ENCODE peak calls at places on chromosomes 3 and 15, in seven cellular contexts. One of them, this sample, is unnamed.

GRCh38 chr15:100722551-100723322 is 120.3 kb downstream of the ASB7 start:
- DNase-seq in adrenal gland: no peak
- DNase-seq in lower leg skin: peak; percentile 3
- DNase-seq in fibroblast of pulmonary artery: no peak
- DNase-seq in fibroblast of villous mesenchyme: no peak
- DNase-seq in DND-41: no peak
- DNase-seq in IMR-90: no peak
- DNase-seq in this sample: peak; percentile 1

GRCh38 chr3:177596822-177597271 is 399.6 kb upstream of the TBL1XR1 start:
- DNase-seq in adrenal gland: no peak
- DNase-seq in lower leg skin: no peak
- DNase-seq in fibroblast of pulmonary artery: no peak
- DNase-seq in fibroblast of villous mesenchyme: no peak
- DNase-seq in DND-41: peak; percentile 15
- DNase-seq in IMR-90: no peak
- DNase-seq in this sample: no peak

GRCh38 chr3:145972851-145973250 is 188.1 kb downstream of the PLOD2 start:
- DNase-seq in adrenal gland: no peak
- DNase-seq in lower leg skin: no peak
- DNase-seq in fibroblast of pulmonary artery: no peak
- DNase-seq in fibroblast of villous mesenchyme: no peak
- DNase-seq in DND-41: no peak
- DNase-seq in IMR-90: no peak
- DNase-seq in this sample: no peak

GRCh38 chr15:22880068-22880980 is 41.9 kb downstream of the NIPA2 start:
- DNase-seq in adrenal gland: no peak
- DNase-seq in lower leg skin: no peak
- DNase-seq in fibroblast of pulmonary artery: no peak
- DNase-seq in fibroblast of villous mesenchyme: no peak
- DNase-seq in DND-41: peak; percentile 36
- DNase-seq in IMR-90: no peak
- DNase-seq in this sample: no peak

GRCh38 chr3:150495563-150496168 is 50.6 kb downstream of the SERP1 start:
- DNase-seq in adrenal gland: peak; percentile 16
- DNase-seq in lower leg skin: no peak
- DNase-seq in fibroblast of pulmonary artery: peak; percentile 77
- DNase-seq in fibroblast of villous mesenchyme: peak; percentile 66
- DNase-seq in DND-41: no peak
- DNase-seq in IMR-90: peak; percentile 60
- DNase-seq in this sample: no peak

GRCh38 chr3:66472313-66473134 is 28.3 kb downstream of the LRIG1 start:
- DNase-seq in adrenal gland: no peak
- DNase-seq in lower leg skin: no peak
- DNase-seq in fibroblast of pulmonary artery: peak; percentile 75
- DNase-seq in fibroblast of villous mesenchyme: peak; percentile 81
- DNase-seq in DND-41: no peak
- DNase-seq in IMR-90: peak; percentile 88
- DNase-seq in this sample: no peak

GRCh38 chr15:70361891-70362290 is 264.2 kb upstream of the TLE3 start:
- DNase-seq in adrenal gland: no peak
- DNase-seq in lower leg skin: no peak
- DNase-seq in fibroblast of pulmonary artery: no peak
- DNase-seq in fibroblast of villous mesenchyme: no peak
- DNase-seq in DND-41: no peak
- DNase-seq in IMR-90: no peak
- DNase-seq in this sample: no peak

GRCh38 chr15:56339594-56339993 is 25.6 kb upstream of the TEX9 start:
- DNase-seq in adrenal gland: no peak
- DNase-seq in lower leg skin: no peak
- DNase-seq in fibroblast of pulmonary artery: no peak
- DNase-seq in fibroblast of villous mesenchyme: no peak
- DNase-seq in DND-41: no peak
- DNase-seq in IMR-90: no peak
- DNase-seq in this sample: no peak

GRCh38 chr3:63762180-63762579 is 56.9 kb upstream of the C3orf49 start:
- DNase-seq in adrenal gland: no peak
- DNase-seq in lower leg skin: no peak
- DNase-seq in fibroblast of pulmonary artery: no peak
- DNase-seq in fibroblast of villous mesenchyme: peak; percentile 54
- DNase-seq in DND-41: no peak
- DNase-seq in IMR-90: no peak
- DNase-seq in this sample: no peak

GRCh38 chr15:58469432-58470353 is 37.9 kb downstream of the LIPC start:
- DNase-seq in adrenal gland: peak; percentile 76
- DNase-seq in lower leg skin: peak; percentile 40
- DNase-seq in fibroblast of pulmonary artery: peak; percentile 98
- DNase-seq in fibroblast of villous mesenchyme: peak; percentile 98
- DNase-seq in DND-41: peak; percentile 56
- DNase-seq in IMR-90: peak; percentile 97
- DNase-seq in this sample: peak; percentile 52

GRCh38 chr3:20572473-20572872 is 386.5 kb upstream of the SGO1 start:
- DNase-seq in adrenal gland: no peak
- DNase-seq in lower leg skin: no peak
- DNase-seq in fibroblast of pulmonary artery: no peak
- DNase-seq in fibroblast of villous mesenchyme: no peak
- DNase-seq in DND-41: no peak
- DNase-seq in IMR-90: no peak
- DNase-seq in this sample: no peak

GRCh38 chr3:49785565-49786356 is 581 bp downstream of the IP6K1 start:
- DNase-seq in adrenal gland: peak; percentile 59
- DNase-seq in lower leg skin: no peak
- DNase-seq in fibroblast of pulmonary artery: peak; percentile 39
- DNase-seq in fibroblast of villous mesenchyme: peak; percentile 45
- DNase-seq in DND-41: peak; percentile 40
- DNase-seq in IMR-90: peak; percentile 28
- DNase-seq in this sample: peak; percentile 73

GRCh38 chr3:196179380-196180308 is 31.6 kb downstream of the ZDHHC19 start:
- DNase-seq in adrenal gland: no peak
- DNase-seq in lower leg skin: no peak
- DNase-seq in fibroblast of pulmonary artery: peak; percentile 41
- DNase-seq in fibroblast of villous mesenchyme: no peak
- DNase-seq in DND-41: peak; percentile 87
- DNase-seq in IMR-90: peak; percentile 77
- DNase-seq in this sample: no peak

GRCh38 chr3:111454551-111454950 is 87.4 kb upstream of the CD96 start:
- DNase-seq in adrenal gland: no peak
- DNase-seq in lower leg skin: no peak
- DNase-seq in fibroblast of pulmonary artery: no peak
- DNase-seq in fibroblast of villous mesenchyme: no peak
- DNase-seq in DND-41: peak; percentile 69
- DNase-seq in IMR-90: no peak
- DNase-seq in this sample: no peak

GRCh38 chr3:149658444-149659172 is 783 bp upstream of the WWTR1 start:
- DNase-seq in adrenal gland: peak; percentile 82
- DNase-seq in lower leg skin: peak; percentile 80
- DNase-seq in fibroblast of pulmonary artery: peak; percentile 90
- DNase-seq in fibroblast of villous mesenchyme: peak; percentile 86
- DNase-seq in DND-41: no peak
- DNase-seq in IMR-90: peak; percentile 86
- DNase-seq in this sample: peak; percentile 84

GRCh38 chr3:159634414-159634813 is 354.2 kb upstream of the IL12A start:
- DNase-seq in adrenal gland: no peak
- DNase-seq in lower leg skin: no peak
- DNase-seq in fibroblast of pulmonary artery: peak; percentile 22
- DNase-seq in fibroblast of villous mesenchyme: no peak
- DNase-seq in DND-41: no peak
- DNase-seq in IMR-90: peak; percentile 64
- DNase-seq in this sample: no peak

GRCh38 chr3:196502775-196503181 is 790 bp downstream of the RNF168 start:
- DNase-seq in adrenal gland: peak; percentile 79
- DNase-seq in lower leg skin: peak; percentile 55
- DNase-seq in fibroblast of pulmonary artery: peak; percentile 90
- DNase-seq in fibroblast of villous mesenchyme: peak; percentile 86
- DNase-seq in DND-41: peak; percentile 64
- DNase-seq in IMR-90: peak; percentile 92
- DNase-seq in this sample: peak; percentile 52

GRCh38 chr3:41188291-41188690 is 11.0 kb upstream of the CTNNB1 start:
- DNase-seq in adrenal gland: no peak
- DNase-seq in lower leg skin: no peak
- DNase-seq in fibroblast of pulmonary artery: no peak
- DNase-seq in fibroblast of villous mesenchyme: no peak
- DNase-seq in DND-41: no peak
- DNase-seq in IMR-90: no peak
- DNase-seq in this sample: no peak

GRCh38 chr15:65922621-65923020 is 53.3 kb downstream of the RAB11A start:
- DNase-seq in adrenal gland: no peak
- DNase-seq in lower leg skin: no peak
- DNase-seq in fibroblast of pulmonary artery: no peak
- DNase-seq in fibroblast of villous mesenchyme: no peak
- DNase-seq in DND-41: no peak
- DNase-seq in IMR-90: no peak
- DNase-seq in this sample: no peak

GRCh38 chr15:60328852-60329443 is 68.8 kb downstream of the ANXA2 start:
- DNase-seq in adrenal gland: peak; percentile 37
- DNase-seq in lower leg skin: no peak
- DNase-seq in fibroblast of pulmonary artery: peak; percentile 57
- DNase-seq in fibroblast of villous mesenchyme: peak; percentile 38
- DNase-seq in DND-41: peak; percentile 7
- DNase-seq in IMR-90: peak; percentile 37
- DNase-seq in this sample: no peak

GRCh38 chr15:73564255-73564654 is 68.9 kb downstream of the NPTN start:
- DNase-seq in adrenal gland: peak; percentile 3
- DNase-seq in lower leg skin: no peak
- DNase-seq in fibroblast of pulmonary artery: peak; percentile 73
- DNase-seq in fibroblast of villous mesenchyme: peak; percentile 33
- DNase-seq in DND-41: no peak
- DNase-seq in IMR-90: peak; percentile 47
- DNase-seq in this sample: no peak

GRCh38 chr3:37862712-37863551 is 1.3 kb downstream of the CTDSPL start:
- DNase-seq in adrenal gland: no peak
- DNase-seq in lower leg skin: no peak
- DNase-seq in fibroblast of pulmonary artery: peak; percentile 53
- DNase-seq in fibroblast of villous mesenchyme: peak; percentile 41
- DNase-seq in DND-41: no peak
- DNase-seq in IMR-90: peak; percentile 75
- DNase-seq in this sample: no peak

GRCh38 chr15:98955980-98956723 is 51.4 kb downstream of the PGPEP1L start:
- DNase-seq in adrenal gland: no peak
- DNase-seq in lower leg skin: no peak
- DNase-seq in fibroblast of pulmonary artery: no peak
- DNase-seq in fibroblast of villous mesenchyme: no peak
- DNase-seq in DND-41: peak; percentile 87
- DNase-seq in IMR-90: no peak
- DNase-seq in this sample: no peak

GRCh38 chr15:63107895-63108546 is 13.6 kb upstream of the LACTB start:
- DNase-seq in adrenal gland: no peak
- DNase-seq in lower leg skin: no peak
- DNase-seq in fibroblast of pulmonary artery: peak; percentile 100
- DNase-seq in fibroblast of villous mesenchyme: peak; percentile 100
- DNase-seq in DND-41: no peak
- DNase-seq in IMR-90: peak; percentile 100
- DNase-seq in this sample: peak; percentile 34

GRCh38 chr3:52277972-52278509 is 408 bp downstream of the WDR82 start:
- DNase-seq in adrenal gland: peak; percentile 64
- DNase-seq in lower leg skin: peak; percentile 55
- DNase-seq in fibroblast of pulmonary artery: peak; percentile 46
- DNase-seq in fibroblast of villous mesenchyme: peak; percentile 60
- DNase-seq in DND-41: no peak
- DNase-seq in IMR-90: no peak
- DNase-seq in this sample: no peak

GRCh38 chr15:28096411-28096719 is 2.8 kb downstream of the OCA2 start:
- DNase-seq in adrenal gland: no peak
- DNase-seq in lower leg skin: no peak
- DNase-seq in fibroblast of pulmonary artery: no peak
- DNase-seq in fibroblast of villous mesenchyme: peak; percentile 17
- DNase-seq in DND-41: no peak
- DNase-seq in IMR-90: no peak
- DNase-seq in this sample: no peak

GRCh38 chr15:28097656-28098359 is 1.3 kb downstream of the OCA2 start:
- DNase-seq in adrenal gland: no peak
- DNase-seq in lower leg skin: no peak
- DNase-seq in fibroblast of pulmonary artery: no peak
- DNase-seq in fibroblast of villous mesenchyme: no peak
- DNase-seq in DND-41: no peak
- DNase-seq in IMR-90: no peak
- DNase-seq in this sample: no peak

GRCh38 chr15:28096720-28097431 is 2.2 kb downstream of the OCA2 start:
- DNase-seq in adrenal gland: no peak
- DNase-seq in lower leg skin: no peak
- DNase-seq in fibroblast of pulmonary artery: no peak
- DNase-seq in fibroblast of villous mesenchyme: no peak
- DNase-seq in DND-41: no peak
- DNase-seq in IMR-90: no peak
- DNase-seq in this sample: no peak

GRCh38 chr15:28093761-28094535 is 5.2 kb downstream of the OCA2 start:
- DNase-seq in adrenal gland: no peak
- DNase-seq in lower leg skin: no peak
- DNase-seq in fibroblast of pulmonary artery: no peak
- DNase-seq in fibroblast of villous mesenchyme: no peak
- DNase-seq in DND-41: no peak
- DNase-seq in IMR-90: no peak
- DNase-seq in this sample: no peak

GRCh38 chr15:28094732-28095521 is 4.2 kb downstream of the OCA2 start:
- DNase-seq in adrenal gland: peak; percentile 54
- DNase-seq in lower leg skin: no peak
- DNase-seq in fibroblast of pulmonary artery: no peak
- DNase-seq in fibroblast of villous mesenchyme: no peak
- DNase-seq in DND-41: no peak
- DNase-seq in IMR-90: no peak
- DNase-seq in this sample: no peak
- H3K4me3 ChIP-seq in adrenal gland: no peak overlapping the region
- H3K4me3 ChIP-seq in lower leg skin: peak overlapping the region; percentile 32
- H3K4me3 ChIP-seq in fibroblast of pulmonary artery: peak overlapping the region; percentile 51
- H3K4me3 ChIP-seq in fibroblast of villous mesenchyme: peak overlapping the region; percentile 59
- H3K4me3 ChIP-seq in DND-41: no peak overlapping the region
- H3K4me3 ChIP-seq in IMR-90: no peak overlapping the region
- H3K4me3 ChIP-seq in this sample: peak overlapping the region; percentile 60

GRCh38 chr3:167919590-167919989 is 176.1 kb downstream of the GOLIM4 start:
- DNase-seq in adrenal gland: no peak
- DNase-seq in lower leg skin: no peak
- DNase-seq in fibroblast of pulmonary artery: no peak
- DNase-seq in fibroblast of villous mesenchyme: no peak
- DNase-seq in DND-41: no peak
- DNase-seq in IMR-90: no peak
- DNase-seq in this sample: no peak
- H3K4me3 ChIP-seq in adrenal gland: no peak overlapping the region
- H3K4me3 ChIP-seq in lower leg skin: no peak overlapping the region
- H3K4me3 ChIP-seq in fibroblast of pulmonary artery: no peak overlapping the region
- H3K4me3 ChIP-seq in fibroblast of villous mesenchyme: no peak overlapping the region
- H3K4me3 ChIP-seq in DND-41: no peak overlapping the region
- H3K4me3 ChIP-seq in IMR-90: no peak overlapping the region
- H3K4me3 ChIP-seq in this sample: no peak overlapping the region

DNA sequence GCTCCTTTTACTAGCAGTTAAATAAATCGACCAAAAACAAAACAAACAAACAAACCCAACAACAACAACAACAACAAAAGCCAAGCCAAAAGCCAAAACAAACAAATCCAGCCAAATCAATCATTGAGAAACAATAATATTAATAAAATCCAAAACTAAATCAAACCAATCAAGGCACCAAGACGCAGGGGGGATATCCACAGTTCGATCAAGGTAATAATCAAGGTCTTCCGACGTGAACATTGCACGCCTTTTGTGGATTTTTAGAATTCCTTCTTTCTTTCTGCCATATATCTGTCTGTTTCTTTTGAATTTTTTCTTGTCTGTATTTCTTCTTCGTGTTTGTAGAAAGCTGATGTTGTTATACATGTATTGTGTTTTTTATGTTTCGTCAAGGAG is 860 bp downstream of the ARPP21 start:
- DNase-seq in adrenal gland: no peak
- DNase-seq in lower leg skin: no peak
- DNase-seq in fibroblast of pulmonary artery: no peak
- DNase-seq in fibroblast of villous mesenchyme: no peak
- DNase-seq in DND-41: no peak
- DNase-seq in IMR-90: no peak
- DNase-seq in this sample: no peak
- H3K4me3 ChIP-seq in adrenal gland: no peak overlapping the region
- H3K4me3 ChIP-seq in lower leg skin: no peak overlapping the region
- H3K4me3 ChIP-seq in fibroblast of pulmonary artery: peak overlapping the region; percentile 53
- H3K4me3 ChIP-seq in fibroblast of villous mesenchyme: no peak overlapping the region
- H3K4me3 ChIP-seq in DND-41: peak overlapping the region; percentile 49
- H3K4me3 ChIP-seq in IMR-90: no peak overlapping the region
- H3K4me3 ChIP-seq in this sample: no peak overlapping the region

GRCh38 chr3:13451301-13451673 is 28.8 kb upstream of the HDAC11 start:
- DNase-seq in adrenal gland: peak; percentile 45
- DNase-seq in lower leg skin: no peak
- DNase-seq in fibroblast of pulmonary artery: no peak
- DNase-seq in fibroblast of villous mesenchyme: no peak
- DNase-seq in DND-41: no peak
- DNase-seq in IMR-90: peak; percentile 7
- DNase-seq in this sample: no peak
- H3K4me3 ChIP-seq in adrenal gland: no peak overlapping the region
- H3K4me3 ChIP-seq in lower leg skin: peak overlapping the region; percentile 9
- H3K4me3 ChIP-seq in fibroblast of pulmonary artery: peak overlapping the region; percentile 65
- H3K4me3 ChIP-seq in fibroblast of villous mesenchyme: peak overlapping the region; percentile 72
- H3K4me3 ChIP-seq in DND-41: peak overlapping the region; percentile 10
- H3K4me3 ChIP-seq in IMR-90: peak overlapping the region; percentile 57
- H3K4me3 ChIP-seq in this sample: peak overlapping the region; percentile 55

This sample was measured in heart left ventricle.